ENCODE peak calls at places on chromosomes 2 and 18, in eight cellular contexts. Q is ovary, B is thyroid gland, E is tibial nerve, W is uterus, S is HCT116, A is stomach, V is adrenal gland. L is an unnamed sample.

GRCh38 chr2:43196773-43197567 is 29.4 kb downstream of the ZFP36L2 start:
- DNase-seq in Q (no peak), B (no peak), E (no peak), W (no peak), S (no peak), A (no peak), V (no peak), L (no peak)

GRCh38 chr2:101341421-101341820 is 32.9 kb upstream of the RNF149 start:
- DNase-seq in Q (no peak), B (no peak), E (no peak), W (no peak), S (no peak), A (no peak), V (no peak), L (no peak)

GRCh38 chr2:176504431-176504830 is 235.2 kb downstream of the MTX2 start:
- DNase-seq in Q (no peak), B (no peak), E (no peak), W (peak), S (no peak), A (no peak), V (no peak), L (peak)

GRCh38 chr2:191318729-191319078 is 73.5 kb downstream of the MYO1B start:
- DNase-seq in Q (no peak), B (no peak), E (no peak), W (no peak), S (peak), A (peak), V (no peak), L (no peak)

GRCh38 chr2:182207049-182207746 is 219.6 kb downstream of the PDE1A start:
- DNase-seq in Q (no peak), B (no peak), E (no peak), W (no peak), S (no peak), A (no peak), V (no peak), L (no peak)

GRCh38 chr18:79841936-79842335 is 44.2 kb downstream of the KCNG2 start:
- DNase-seq in Q (no peak), B (no peak), E (no peak), W (no peak), S (no peak), A (no peak), V (no peak), L (no peak)

GRCh38 chr2:155815851-155816250 is 516.7 kb downstream of the NR4A2 start:
- DNase-seq in Q (no peak), B (no peak), E (no peak), W (no peak), S (peak), A (no peak), V (no peak), L (no peak)

GRCh38 chr2:157257312-157258252 is at the start of gene GALNT5:
- DNase-seq in Q (no peak), B (peak), E (no peak), W (no peak), S (no peak), A (peak), V (peak), L (no peak)

GRCh38 chr2:132850688-132851087 is 180.7 kb upstream of the LYPD1 start:
- DNase-seq in Q (no peak), B (no peak), E (no peak), W (no peak), S (no peak), A (no peak), V (no peak), L (no peak)

GRCh38 chr2:192828947-192829346 is 634.2 kb upstream of the TMEFF2 start:
- DNase-seq in Q (no peak), B (no peak), E (no peak), W (no peak), S (no peak), A (no peak), V (no peak), L (no peak)

GRCh38 chr18:23356915-23357421 is 96.1 kb upstream of the RIOK3 start:
- DNase-seq in Q (no peak), B (no peak), E (no peak), W (no peak), S (no peak), A (no peak), V (no peak), L (no peak)

GRCh38 chr2:120227111-120227991 is 4.2 kb upstream of the TMEM185B start:
- DNase-seq in Q (no peak), B (no peak), E (no peak), W (no peak), S (no peak), A (no peak), V (peak), L (no peak)

GRCh38 chr18:59070181-59070912 is 69.3 kb upstream of the SEC11C start:
- DNase-seq in Q (peak), B (peak), E (peak), W (peak), S (peak), A (peak), V (peak), L (no peak)

GRCh38 chr18:61575419-61575818 is 242.2 kb downstream of the CDH20 start:
- DNase-seq in Q (no peak), B (no peak), E (no peak), W (no peak), S (no peak), A (no peak), V (no peak), L (no peak)

GRCh38 chr18:48348739-48349138 is 60.4 kb downstream of the ZBTB7C start:
- DNase-seq in Q (no peak), B (peak), E (no peak), W (no peak), S (no peak), A (no peak), V (no peak), L (no peak)

GRCh38 chr2:127024769-127025356 is 82.1 kb downstream of the BIN1 start:
- DNase-seq in Q (no peak), B (peak), E (no peak), W (peak), S (no peak), A (no peak), V (no peak), L (no peak)

GRCh38 chr2:105371810-105372209 is 27.0 kb downstream of the FHL2 start:
- DNase-seq in Q (no peak), B (no peak), E (no peak), W (no peak), S (no peak), A (no peak), V (no peak), L (no peak)

GRCh38 chr2:66930499-66931165 is 466.5 kb upstream of the ETAA1 start:
- DNase-seq in Q (no peak), B (no peak), E (no peak), W (no peak), S (no peak), A (no peak), V (peak), L (no peak)

GRCh38 chr2:169073972-169074751 is 4.8 kb downstream of the DHRS9 start:
- DNase-seq in Q (no peak), B (peak), E (no peak), W (no peak), S (no peak), A (no peak), V (no peak), L (no peak)

GRCh38 chr2:109457366-109457765 is 156.4 kb downstream of the SEPTIN10 start:
- DNase-seq in Q (no peak), B (no peak), E (no peak), W (no peak), S (no peak), A (no peak), V (no peak), L (no peak)

GRCh38 chr18:22860807-22861206 is 72.3 kb upstream of the RBBP8 start:
- DNase-seq in Q (no peak), B (no peak), E (no peak), W (no peak), S (no peak), A (no peak), V (no peak), L (no peak)

GRCh38 chr2:166285215-166285614 is 90.5 kb downstream of the SCN9A start:
- DNase-seq in Q (no peak), B (no peak), E (no peak), W (no peak), S (no peak), A (no peak), V (no peak), L (no peak)

GRCh38 chr2:186347472-186347871 is 138.6 kb upstream of the ZC3H15 start:
- DNase-seq in Q (no peak), B (no peak), E (no peak), W (no peak), S (no peak), A (no peak), V (no peak), L (no peak)

GRCh38 chr2:71672011-71672639 is 218.8 kb downstream of the DYSF start:
- DNase-seq in Q (no peak), B (no peak), E (no peak), W (no peak), S (no peak), A (no peak), V (no peak), L (peak)

GRCh38 chr2:74891136-74891764 is 57.3 kb downstream of the HK2 start:
- DNase-seq in Q (no peak), B (no peak), E (no peak), W (no peak), S (no peak), A (no peak), V (no peak), L (peak)

GRCh38 chr2:136920652-136921333 is 155.4 kb downstream of the THSD7B start:
- DNase-seq in Q (no peak), B (no peak), E (no peak), W (no peak), S (no peak), A (no peak), V (no peak), L (no peak)

GRCh38 chr2:95539836-95540235 is 52.0 kb upstream of the TRIM43 start:
- DNase-seq in Q (no peak), B (no peak), E (no peak), W (no peak), S (no peak), A (no peak), V (no peak), L (no peak)

GRCh38 chr2:209505410-209505809 is 81.6 kb downstream of the MAP2 start:
- DNase-seq in Q (no peak), B (no peak), E (no peak), W (no peak), S (no peak), A (no peak), V (no peak), L (no peak)

GRCh38 chr2:108449410-108450200 is 599 bp downstream of the GCC2 start:
- DNase-seq in Q (peak), B (peak), E (no peak), W (no peak), S (peak), A (peak), V (peak), L (no peak)

DNA sequence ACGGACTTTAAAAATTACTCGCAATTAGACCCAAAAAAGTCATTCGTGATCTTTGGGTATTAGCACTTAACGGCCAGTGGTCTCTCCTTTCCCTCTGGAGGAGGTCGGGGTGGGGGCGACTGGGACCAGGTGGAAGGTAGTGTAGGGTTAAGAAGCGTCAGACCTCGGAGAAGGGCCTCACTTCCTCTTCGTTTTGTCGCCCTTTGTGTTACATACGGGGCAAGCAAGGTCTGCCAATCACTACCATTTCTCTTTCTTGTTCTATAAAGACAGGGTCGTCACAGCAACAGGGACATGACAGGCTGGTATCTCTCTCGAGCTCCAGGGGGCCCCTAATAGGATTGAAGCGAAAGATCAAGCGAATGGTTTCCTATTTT is 136.6 kb downstream of the INSIG2 start:
- DNase-seq in Q (no peak), B (no peak), E (no peak), W (no peak), S (no peak), A (no peak), V (no peak), L (no peak)
- H3K4me3 ChIP-seq in Q (no peak), B (no peak), E (no peak), W (no peak), S (no peak), A (peak), V (no peak), L (no peak)

DNA sequence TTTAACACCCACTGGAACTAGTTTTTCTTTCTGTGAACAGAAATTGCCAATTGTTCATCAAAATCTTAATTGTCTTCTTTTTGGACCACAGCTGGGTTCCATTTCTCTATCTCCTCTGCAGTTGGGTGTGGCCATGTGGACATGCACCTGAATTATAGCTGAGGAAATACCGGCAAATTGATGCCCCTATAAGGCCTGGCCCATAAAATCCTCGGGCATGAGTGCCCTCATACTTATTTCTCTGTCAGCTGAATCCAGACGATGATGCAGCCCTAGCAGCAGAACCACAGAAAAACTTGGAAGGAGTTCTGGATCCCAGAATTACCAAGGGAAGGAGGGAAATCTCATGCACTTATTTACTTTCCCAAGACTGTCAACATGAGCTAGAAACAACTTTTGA is 249.0 kb downstream of the CYRIA start:
- DNase-seq in Q (no peak), B (no peak), E (no peak), W (no peak), S (no peak), A (no peak), V (no peak), L (no peak)
- TF ChIP-seq POLR2A in Q (no peak), B (no peak), E (no peak), W (no peak), S (no peak), A (no peak), V (no peak), L (no peak)

GRCh38 chr2:211609127-211609526 is 929.5 kb downstream of the ERBB4 start:
- DNase-seq in Q (no peak), B (peak), E (no peak), W (no peak), S (no peak), A (no peak), V (no peak), L (no peak)

GRCh38 chr2:211611621-211612020 is 927.0 kb downstream of the ERBB4 start:
- DNase-seq in Q (no peak), B (no peak), E (no peak), W (no peak), S (no peak), A (no peak), V (no peak), L (no peak)

DNA sequence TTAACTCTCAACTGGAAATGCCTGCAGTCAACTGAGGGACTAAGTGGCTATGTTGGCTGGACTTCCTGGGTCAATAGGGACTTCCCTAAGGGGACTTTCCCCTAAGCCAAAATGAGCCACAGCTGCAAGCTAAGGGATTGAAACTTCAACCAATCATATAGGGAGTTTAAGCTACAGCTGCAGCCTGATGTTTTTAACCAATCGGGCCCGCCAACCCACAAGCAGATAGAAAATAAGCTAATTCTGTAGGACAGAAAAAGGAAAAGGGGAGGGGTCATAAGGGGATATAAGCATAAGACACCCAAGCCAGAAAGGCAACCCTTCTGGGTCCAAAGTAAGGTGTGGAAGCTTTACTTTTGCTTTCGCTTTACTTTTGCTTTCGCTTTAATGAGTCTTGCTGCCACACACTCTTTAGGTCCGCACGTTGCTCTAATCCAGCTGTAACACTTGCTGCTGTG is 927.5 kb downstream of the ERBB4 start:
- DNase-seq in Q (no peak), B (no peak), E (no peak), W (no peak), S (no peak), A (no peak), V (no peak), L (no peak)
- H3K4me3 ChIP-seq in Q (no peak), B (no peak), E (no peak), W (no peak), S (no peak), A (no peak), V (no peak), L (no peak)

GRCh38 chr2:27086090-27086721 is 366 bp upstream of the KHK start:
- DNase-seq in Q (peak), B (peak), E (peak), W (peak), S (peak), A (peak), V (peak), L (no peak)
- TF ChIP-seq POLR2A in Q (peak), B (no peak), E (peak), W (peak), S (peak), A (no peak), V (peak), L (peak)

L was measured in vagina.